ENCODE peak calls at places on chromosomes 6 and 20, in seven cellular contexts. O, H, N, D, A, Y and T are unnamed samples.

GRCh38 chr6:118712955-118713354 is 61.6 kb upstream of the CEP85L start:
- DNase-seq in N (no peak), O (no peak), A (peak; percentile 87), Y (no peak), H (no peak), D (no peak), T (peak; percentile 52)

GRCh38 chr6:34531580-34532201 is 24.4 kb downstream of the SPDEF start:
- DNase-seq in D (peak; percentile 82), N (no peak), A (peak; percentile 85), O (no peak), H (peak; percentile 82), Y (no peak), T (peak; percentile 80)

GRCh38 chr20:24470782-24471582 is 1.6 kb downstream of the SYNDIG1 start:
- DNase-seq in A (no peak), Y (peak; percentile 24), N (no peak), D (peak; percentile 47), H (no peak), O (no peak), T (no peak)

GRCh38 chr6:81130071-81130470 is 622.4 kb downstream of the TENT5A start:
- DNase-seq in Y (no peak), H (no peak), D (no peak), O (no peak), A (no peak), N (no peak), T (no peak)

GRCh38 chr20:56778765-56779195 is 149.7 kb downstream of the TFAP2C start:
- DNase-seq in N (no peak), O (no peak), A (peak; percentile 8), Y (peak; percentile 43), D (no peak), H (peak; percentile 26), T (no peak)

GRCh38 chr20:32449057-32449889 is 91.1 kb downstream of the ASXL1 start:
- DNase-seq in D (no peak), Y (no peak), N (no peak), A (no peak), H (no peak), O (no peak), T (no peak)

GRCh38 chr20:21184810-21185209 is 58.9 kb downstream of the KIZ start:
- DNase-seq in Y (no peak), A (peak; percentile 55), H (no peak), D (no peak), N (no peak), O (no peak), T (no peak)

GRCh38 chr6:166497087-166497899 is 89.2 kb downstream of the RAMACL start:
- DNase-seq in O (no peak), N (no peak), A (no peak), H (no peak), Y (no peak), D (no peak), T (no peak)

GRCh38 chr6:3625980-3626533 is 125.5 kb downstream of the PXDC1 start:
- DNase-seq in H (no peak), A (no peak), N (no peak), Y (no peak), O (no peak), D (no peak), T (no peak)

GRCh38 chr6:29628419-29629281 is 4.3 kb downstream of the GABBR1 start:
- DNase-seq in D (peak; percentile 70), Y (peak; percentile 93), A (peak; percentile 73), H (peak; percentile 56), O (peak; percentile 23), N (peak; percentile 64), T (peak; percentile 18)

GRCh38 chr6:27312146-27312949 is at the start of gene POM121L2:
- DNase-seq in H (no peak), D (peak; percentile 89), N (peak; percentile 57), A (peak; percentile 63), Y (peak; percentile 72), O (peak; percentile 60), T (no peak)

GRCh38 chr6:111918825-111919224 is 45.6 kb upstream of the FYN start:
- DNase-seq in O (no peak), N (no peak), A (peak; percentile 85), Y (no peak), D (no peak), H (no peak), T (peak; percentile 48)

GRCh38 chr6:100099189-100100074 is 105.4 kb upstream of the MCHR2 start:
- DNase-seq in H (no peak), A (peak; percentile 58), Y (no peak), O (no peak), D (no peak), N (no peak), T (no peak)

GRCh38 chr20:42678895-42679294 is 510.8 kb downstream of the PTPRT start:
- DNase-seq in H (no peak), O (no peak), D (peak; percentile 59), A (no peak), Y (no peak), N (no peak), T (no peak)

GRCh38 chr20:46400828-46401477 is 5.5 kb downstream of the ELMO2 start:
- DNase-seq in N (no peak), H (peak; percentile 18), O (peak; percentile 29), A (peak; percentile 38), D (no peak), Y (no peak), T (peak; percentile 20)